ENCODE peak calls at places on chromosomes 11 and 22, in five cellular contexts. T is nephron progenitor cell, A is H7, U is lower lobe of right lung, L is chondrocyte. I is an unnamed sample.

GRCh38 chr11:56841210-56841810 is 92.8 kb upstream of the OR9G4 start:
- DNase-seq in T (peak), A (peak), U (no peak), L (no peak), I (no peak)

GRCh38 chr22:31734512-31734911 is 15.4 kb downstream of the PRR14L start:
- DNase-seq in T (no peak), A (no peak), U (no peak), L (no peak), I (peak)

GRCh38 chr11:65432686-65433582 is 10.3 kb downstream of the NEAT1 start:
- DNase-seq in T (no peak), A (no peak), U (no peak), L (no peak), I (no peak)

GRCh38 chr11:10328314-10329090 is 23.6 kb downstream of the ADM start:
- DNase-seq in T (no peak), A (no peak), U (no peak), L (no peak), I (no peak)

GRCh38 chr11:32052218-32052617 is 38.7 kb upstream of the RCN1 start:
- DNase-seq in T (peak), A (peak), U (no peak), L (no peak), I (no peak)

GRCh38 chr22:24304067-24304675 is 33.5 kb downstream of the SPECC1L start:
- DNase-seq in T (no peak), A (no peak), U (no peak), L (no peak), I (no peak)

GRCh38 chr11:103541186-103541795 is 432.1 kb downstream of the DYNC2H1 start:
- DNase-seq in T (no peak), A (no peak), U (no peak), L (no peak), I (no peak)

GRCh38 chr11:35372565-35373283 is 46.6 kb downstream of the SLC1A2 start:
- DNase-seq in T (no peak), A (no peak), U (no peak), L (no peak), I (no peak)

GRCh38 chr11:61472868-61473267 is 35.7 kb upstream of the LRRC10B start:
- DNase-seq in T (no peak), A (no peak), U (no peak), L (no peak), I (no peak)

GRCh38 chr11:71946144-71946571 is 17.3 kb downstream of the RNF121 start:
- DNase-seq in T (no peak), A (no peak), U (no peak), L (no peak), I (no peak)

GRCh38 chr11:9332655-9333054 is 18.3 kb upstream of the TMEM41B start:
- DNase-seq in T (no peak), A (no peak), U (no peak), L (no peak), I (no peak)

GRCh38 chr11:126363706-126364245 is 8.3 kb downstream of the ST3GAL4 start:
- DNase-seq in T (no peak), A (no peak), U (no peak), L (peak), I (peak)

GRCh38 chr11:19595840-19596751 is 116.5 kb upstream of the NAV2 start:
- DNase-seq in T (no peak), A (no peak), U (no peak), L (no peak), I (peak)

GRCh38 chr11:122107045-122107444 is 9.0 kb downstream of the BLID start:
- DNase-seq in T (no peak), A (no peak), U (no peak), L (no peak), I (no peak)

GRCh38 chr11:123255909-123256308 is 60.9 kb upstream of the CLMP start:
- DNase-seq in T (peak), A (peak), U (no peak), L (no peak), I (no peak)

GRCh38 chr11:66745356-66746235 is 16.6 kb upstream of the SPTBN2 start:
- DNase-seq in T (peak), A (no peak), U (peak), L (no peak), I (no peak)

GRCh38 chr11:91857194-91857593 is 367.4 kb upstream of the FAT3 start:
- DNase-seq in T (no peak), A (no peak), U (no peak), L (no peak), I (no peak)

GRCh38 chr11:27192184-27192583 is 151.6 kb downstream of the BBOX1 start:
- DNase-seq in T (no peak), A (no peak), U (no peak), L (no peak), I (no peak)

GRCh38 chr11:36449566-36450390 is 60.3 kb downstream of the TRAF6 start:
- DNase-seq in T (no peak), A (no peak), U (no peak), L (no peak), I (no peak)

GRCh38 chr22:30196141-30196866 is 50.3 kb downstream of the LIF start:
- DNase-seq in T (peak), A (peak), U (peak), L (no peak), I (peak)

GRCh38 chr22:44256085-44256484 is 56.7 kb downstream of the SHISAL1 start:
- DNase-seq in T (no peak), A (no peak), U (no peak), L (no peak), I (no peak)

GRCh38 chr11:92843455-92843854 is 126.0 kb upstream of the MTNR1B start:
- DNase-seq in T (no peak), A (no peak), U (no peak), L (no peak), I (no peak)

GRCh38 chr11:65496304-65497140 is 2.3 kb upstream of the MALAT1 start:
- DNase-seq in T (peak), A (no peak), U (no peak), L (peak), I (peak)

GRCh38 chr11:62201376-62201775 is 7.1 kb upstream of the SCGB2A1 start:
- DNase-seq in T (no peak), A (no peak), U (no peak), L (no peak), I (no peak)

GRCh38 chr11:131691558-131692041 is 321.2 kb downstream of the NTM start:
- DNase-seq in T (peak), A (peak), U (no peak), L (no peak), I (no peak)

GRCh38 chr22:29195964-29196666 is 9.6 kb upstream of the EMID1 start:
- DNase-seq in T (no peak), A (peak), U (peak), L (peak), I (peak)

GRCh38 chr11:16883179-16883578 is 131.0 kb downstream of the PLEKHA7 start:
- DNase-seq in T (no peak), A (peak), U (peak), L (no peak), I (no peak)

GRCh38 chr22:50303848-50304527 is 3.5 kb downstream of the PLXNB2 start:
- DNase-seq in T (peak), A (peak), U (peak), L (no peak), I (no peak)

GRCh38 chr11:41497974-41498373 is 38.5 kb upstream of the LRRC4C start:
- DNase-seq in T (no peak), A (peak), U (no peak), L (no peak), I (no peak)

GRCh38 chr11:77081976-77082836 is 15.4 kb downstream of the CAPN5 start:
- DNase-seq in T (no peak), A (peak), U (peak), L (peak), I (peak)

GRCh38 chr11:3014314-3014938 is 22.3 kb upstream of the NAP1L4 start:
- DNase-seq in T (no peak), A (no peak), U (no peak), L (no peak), I (no peak)

GRCh38 chr11:76857776-76858461 is 2.8 kb upstream of the ACER3 start:
- DNase-seq in T (no peak), A (no peak), U (no peak), L (no peak), I (no peak)

GRCh38 chr11:21894492-21894891 is 298.4 kb upstream of the ANO5 start:
- DNase-seq in T (no peak), A (no peak), U (no peak), L (no peak), I (no peak)

GRCh38 chr22:24030186-24030702 is 19.1 kb downstream of the CABIN1 start:
- DNase-seq in T (no peak), A (no peak), U (no peak), L (no peak), I (no peak)

GRCh38 chr11:115919341-115920086 is 415.3 kb upstream of the CADM1 start:
- DNase-seq in T (no peak), A (no peak), U (no peak), L (no peak), I (no peak)

GRCh38 chr22:40560551-40560950 is 76.0 kb downstream of the MRTFA start:
- DNase-seq in T (no peak), A (peak), U (no peak), L (no peak), I (no peak)

I was measured in posterior vena cava.